ENCODE peak calls at places on chromosomes 1 and 21, in ten cellular contexts. J, V, H, Q, D, S, O, M, Z and R are unnamed samples.

GRCh38 chr1:208421511-208421910 is 177.3 kb upstream of the PLXNA2 start:
- DNase-seq in M (no peak), J (no peak), D (no peak), V (no peak), H (no peak), O (no peak), S (no peak), Z (no peak), Q (no peak), R (peak; percentile 6)

GRCh38 chr21:26127918-26128317 is 42.7 kb downstream of the APP start:
- DNase-seq in J (peak; percentile 43), M (no peak), V (peak; percentile 40), H (no peak), Q (no peak), Z (peak; percentile 34), D (no peak), O (peak; percentile 53), S (no peak), R (no peak)

GRCh38 chr21:39518055-39518844 is 66.5 kb downstream of the SH3BGR start:
- DNase-seq in H (peak; percentile 64), Z (peak; percentile 86), Q (peak; percentile 55), V (peak; percentile 12), S (peak; percentile 11), D (peak; percentile 14), O (peak; percentile 10), M (peak; percentile 60), J (no peak), R (peak; percentile 76)

GRCh38 chr1:204947338-204947737 is 76.7 kb downstream of the NFASC start:
- DNase-seq in D (no peak), O (no peak), Q (no peak), H (no peak), V (no peak), Z (no peak), J (no peak), S (no peak), M (no peak), R (no peak)

GRCh38 chr1:39684313-39684664 is 6.9 kb downstream of the HPCAL4 start:
- DNase-seq in D (no peak), Z (no peak), H (no peak), J (no peak), O (no peak), M (no peak), V (no peak), Q (no peak), S (no peak), R (no peak)

GRCh38 chr1:211829343-211830054 is 1.1 kb downstream of the LPGAT1 start:
- DNase-seq in O (no peak), V (peak; percentile 9), H (peak; percentile 42), J (peak; percentile 21), S (no peak), D (peak; percentile 4), Q (peak; percentile 16), M (peak; percentile 51), Z (peak; percentile 26), R (peak; percentile 69)

GRCh38 chr1:227934476-227935313 is 13.0 kb downstream of the WNT9A start:
- DNase-seq in Q (no peak), V (peak; percentile 21), D (peak; percentile 42), H (no peak), S (peak; percentile 100), O (peak; percentile 80), M (peak; percentile 16), Z (peak; percentile 94), J (no peak), R (no peak)

GRCh38 chr1:24954022-24954421 is 23.9 kb upstream of the RUNX3 start:
- DNase-seq in V (no peak), O (no peak), D (no peak), Z (no peak), J (no peak), M (no peak), Q (no peak), H (no peak), S (no peak), R (no peak)

GRCh38 chr1:19385869-19386591 is 73.9 kb downstream of the SLC66A1 start:
- DNase-seq in D (no peak), S (no peak), Z (peak; percentile 67), Q (no peak), J (no peak), H (no peak), O (peak; percentile 69), M (peak; percentile 72), V (peak; percentile 47), R (no peak)

GRCh38 chr1:237492359-237492758 is 398.4 kb downstream of the ZP4 start:
- DNase-seq in Z (no peak), J (no peak), Q (no peak), M (no peak), D (no peak), H (no peak), V (no peak), O (no peak), S (no peak), R (no peak)

GRCh38 chr1:83762419-83762818 is 236.5 kb downstream of the TTLL7 start:
- DNase-seq in H (no peak), O (no peak), S (no peak), M (no peak), V (no peak), D (no peak), Q (no peak), J (no peak), Z (no peak), R (no peak)

GRCh38 chr1:91806777-91807700 is 78.9 kb downstream of the TGFBR3 start:
- DNase-seq in J (no peak), O (peak; percentile 26), S (no peak), D (no peak), Q (no peak), H (no peak), V (peak; percentile 81), Z (peak; percentile 98), M (no peak), R (peak; percentile 3)

GRCh38 chr1:176416777-176417176 is 46.2 kb upstream of the PAPPA2 start:
- DNase-seq in J (no peak), M (no peak), O (no peak), H (no peak), S (no peak), Z (no peak), V (no peak), Q (no peak), D (no peak), R (no peak)